ENCODE peak calls at places on chromosome 3, in nine cellular contexts. O is A549, Y is tibial nerve, E is suprapubic skin, C is transverse colon, V is ovary, B is GM12878, U is HepG2, L is stomach. X is an unnamed sample.
A peak's percentile ranks its signal among the peaks of the same experiment; 100 is the strongest.

GRCh38 chr3:72421786-72422185 is 426.5 kb downstream of the SHQ1 start:
- DNase-seq in L (no peak), E (no peak), V (no peak), O (no peak), C (no peak), Y (no peak), U (peak; percentile 5), B (no peak), X (no peak)

GRCh38 chr3:184066211-184066610 is 13.4 kb downstream of the HTR3C start:
- DNase-seq in C (no peak), E (no peak), V (no peak), B (no peak), O (no peak), Y (no peak), U (no peak), L (no peak), X (no peak)

GRCh38 chr3:15159501-15160136 is 46.4 kb upstream of the CAPN7 start:
- DNase-seq in L (no peak), C (no peak), U (peak; percentile 46), V (no peak), B (peak; percentile 11), E (no peak), O (no peak), Y (no peak), X (no peak)

GRCh38 chr3:37833790-37834189 is 27.9 kb upstream of the CTDSPL start:
- DNase-seq in B (no peak), E (no peak), O (peak; percentile 10), L (no peak), V (no peak), U (no peak), C (no peak), Y (no peak), X (no peak)

GRCh38 chr3:51938780-51939425 is 2.8 kb downstream of the RRP9 start:
- DNase-seq in O (no peak), V (no peak), U (no peak), L (peak; percentile 14), Y (no peak), C (no peak), B (no peak), E (peak; percentile 47), X (peak; percentile 46)

GRCh38 chr3:55511895-55512585 is 24.9 kb upstream of the WNT5A start:
- DNase-seq in E (no peak), B (no peak), Y (no peak), L (no peak), U (no peak), O (no peak), V (no peak), C (no peak), X (no peak)

GRCh38 chr3:138850151-138850550 is 15.4 kb upstream of the PIK3CB start:
- DNase-seq in O (no peak), Y (no peak), C (no peak), B (no peak), V (no peak), U (no peak), E (no peak), L (peak; percentile 46), X (no peak)

GRCh38 chr3:129439381-129439816 is 349 bp downstream of the MBD4 start:
- DNase-seq in C (peak; percentile 64), V (peak; percentile 55), B (no peak), U (no peak), Y (no peak), O (peak; percentile 42), L (peak; percentile 45), E (peak; percentile 83), X (peak; percentile 85)

GRCh38 chr3:149258298-149258697 is 36.7 kb upstream of the CP start:
- DNase-seq in L (no peak), O (no peak), Y (no peak), V (no peak), C (no peak), E (no peak), B (no peak), U (no peak), X (no peak)

GRCh38 chr3:105399611-105400010 is 32.9 kb downstream of the ALCAM start:
- DNase-seq in O (no peak), L (no peak), U (no peak), E (no peak), C (no peak), Y (no peak), B (no peak), V (no peak), X (no peak)

GRCh38 chr3:120587326-120587840 is 8.8 kb upstream of the NDUFB4 start:
- DNase-seq in E (no peak), C (no peak), B (no peak), V (no peak), Y (no peak), L (no peak), U (no peak), O (no peak), X (no peak)

GRCh38 chr3:126137490-126138130 is 42.8 kb downstream of the ALDH1L1 start:
- DNase-seq in V (peak; percentile 5), U (no peak), Y (no peak), E (peak; percentile 57), L (peak; percentile 19), C (no peak), B (no peak), O (no peak), X (peak; percentile 41)

GRCh38 chr3:149586871-149587270 is 71.0 kb downstream of the WWTR1 start:
- DNase-seq in C (no peak), E (no peak), L (no peak), Y (no peak), V (no peak), O (no peak), B (no peak), U (no peak), X (no peak)

GRCh38 chr3:13662238-13662847 is 113.4 kb downstream of the FBLN2 start:
- DNase-seq in E (no peak), C (no peak), V (no peak), U (no peak), L (no peak), O (no peak), B (no peak), Y (no peak), X (no peak)
- TF ChIP-seq EP300 in E (no peak), C (no peak), V (no peak), U (no peak), L (no peak), O (no peak), B (no peak), Y (no peak), X (no peak)

GRCh38 chr3:133661454-133662255 is at the start of gene TOPBP1:
- DNase-seq in U (peak; percentile 77), B (no peak), E (peak; percentile 91), O (peak; percentile 73), L (peak; percentile 85), V (peak; percentile 66), Y (peak; percentile 30), C (peak; percentile 88), X (peak; percentile 86)
- TF ChIP-seq POLR2A in U (peak; percentile 44), B (peak; percentile 92), E (peak; percentile 12), O (peak; percentile 46), L (no peak), V (no peak), Y (peak; percentile 17), C (peak; percentile 65), X (no peak)

GRCh38 chr3:46209751-46210470 is 1.8 kb upstream of the CCR1 start:
- DNase-seq in U (no peak), C (no peak), B (no peak), E (no peak), Y (no peak), V (no peak), L (no peak), O (no peak), X (no peak)

GRCh38 chr3:46208167-46208704 is at the start of gene CCR1:
- DNase-seq in Y (peak; percentile 30), B (peak; percentile 92), V (no peak), C (peak; percentile 57), E (no peak), L (no peak), U (peak; percentile 37), O (no peak), X (no peak)

GRCh38 chr3:46206284-46206683 is 1.8 kb downstream of the CCR1 start:
- DNase-seq in C (no peak), O (no peak), E (no peak), L (no peak), Y (no peak), U (no peak), B (no peak), V (no peak), X (no peak)

GRCh38 chr3:46212101-46212500 is 4.0 kb upstream of the CCR1 start:
- DNase-seq in U (no peak), V (no peak), L (no peak), C (no peak), O (no peak), B (no peak), Y (no peak), E (no peak), X (no peak)

DNA sequence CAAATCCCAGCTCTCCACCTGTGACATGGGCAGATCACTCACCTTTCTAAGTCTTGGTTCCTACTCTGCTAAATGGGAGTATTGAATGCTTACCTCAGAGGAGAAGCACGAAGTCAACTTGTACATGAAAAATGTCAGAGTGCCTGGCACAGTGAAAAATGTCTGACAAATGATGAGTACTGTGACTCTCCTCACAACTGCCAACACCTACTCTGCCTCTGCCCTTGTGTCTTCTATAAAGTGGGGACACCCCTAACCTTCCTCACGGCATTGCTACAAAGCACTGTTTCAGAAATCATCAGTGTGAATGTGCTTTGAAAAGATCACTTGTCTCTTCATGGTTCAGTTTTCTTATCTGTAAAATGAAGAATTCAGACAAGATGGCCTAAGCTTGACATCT is 940 bp upstream of the CCR1 start:
- DNase-seq in C (no peak), V (no peak), U (no peak), E (no peak), O (no peak), L (no peak), Y (no peak), B (no peak), X (no peak)
- H3K27ac ChIP-seq in C (no peak overlapping the region), V (no peak overlapping the region), U (no peak overlapping the region), E (no peak overlapping the region), O (no peak overlapping the region), L (peak overlapping the region; percentile 71), Y (no peak overlapping the region), B (no peak overlapping the region), X (no peak overlapping the region)

DNA sequence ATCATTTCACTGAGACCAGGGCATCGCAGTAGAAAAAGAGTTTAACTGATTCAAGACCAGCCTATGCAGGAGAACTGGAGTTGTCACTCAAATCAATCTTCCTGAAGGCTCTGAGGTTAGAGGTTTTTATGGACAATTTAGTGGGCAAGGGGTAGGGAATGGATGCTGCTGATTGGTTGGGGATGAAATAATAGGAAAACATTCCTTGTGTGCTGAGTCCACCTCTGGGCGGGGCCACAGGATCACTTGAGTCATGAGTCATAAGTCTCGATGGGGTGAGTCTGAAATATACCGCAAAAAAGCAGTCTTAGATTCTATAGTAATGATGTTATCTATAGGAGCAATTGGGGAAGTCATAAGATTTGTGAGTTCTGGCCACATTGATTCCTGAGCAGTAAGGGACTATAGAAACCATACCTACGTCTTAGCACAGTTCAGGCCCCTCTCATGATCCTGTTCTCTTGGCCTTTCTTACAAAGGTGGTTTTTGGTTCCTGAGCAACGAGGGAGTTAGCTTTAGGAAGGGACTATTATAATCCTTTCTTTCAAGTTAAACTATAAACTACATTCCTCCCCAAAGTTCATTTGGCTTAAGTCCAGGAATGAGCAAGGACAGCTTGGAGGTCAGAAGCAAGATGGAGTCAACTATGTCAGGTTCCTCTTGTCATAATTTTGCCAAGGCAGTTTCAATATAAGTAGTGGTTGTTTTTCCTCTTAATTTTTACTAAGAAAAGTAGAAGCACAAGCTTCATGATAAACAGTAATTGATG is 2.7 kb upstream of the OPA1 start:
- DNase-seq in L (no peak), V (no peak), E (no peak), C (no peak), O (no peak), U (no peak), B (no peak), Y (no peak), X (no peak)
- TF ChIP-seq EP300 in L (no peak), V (no peak), E (no peak), C (no peak), O (no peak), U (no peak), B (no peak), Y (no peak), X (no peak)